ENCODE peak calls at places on chromosomes 16 and 17, in four cellular contexts. O is A549, Z is adrenal gland, N is astrocyte of the spinal cord. G is an unnamed sample.

GRCh38 chr17:8556074-8556473 is 74.5 kb downstream of the MYH10 start:
- DNase-seq in O (no peak), Z (no peak), N (no peak), G (peak)

GRCh38 chr17:32627233-32628008 is 140.6 kb downstream of the CDK5R1 start:
- DNase-seq in O (no peak), Z (peak), N (peak), G (peak)

GRCh38 chr16:65176603-65177002 is 54.7 kb upstream of the CDH11 start:
- DNase-seq in O (no peak), Z (peak), N (peak), G (no peak)

GRCh38 chr17:76161619-76162222 is 20.7 kb upstream of the FOXJ1 start:
- DNase-seq in O (no peak), Z (no peak), N (no peak), G (no peak)

GRCh38 chr17:40963838-40964237 is 2.9 kb downstream of the KRT39 start:
- DNase-seq in O (peak), Z (no peak), N (no peak), G (peak)

GRCh38 chr16:65547799-65548446 is 426.1 kb upstream of the CDH11 start:
- DNase-seq in O (no peak), Z (no peak), N (peak), G (peak)

GRCh38 chr17:28370035-28370743 is at the start of gene VTN:
- DNase-seq in O (peak), Z (peak), N (no peak), G (no peak)

GRCh38 chr17:57357392-57357784 is 101.1 kb downstream of the MSI2 start:
- DNase-seq in O (no peak), Z (peak), N (peak), G (peak)

GRCh38 chr17:81960130-81960958 is 643 bp downstream of the NOTUM start:
- DNase-seq in O (no peak), Z (no peak), N (no peak), G (no peak)

GRCh38 chr16:84617631-84618427 is at the start of gene COTL1:
- DNase-seq in O (peak), Z (peak), N (peak), G (peak)

GRCh38 chr16:84617068-84617630 is 729 bp downstream of the COTL1 start:
- DNase-seq in O (no peak), Z (no peak), N (peak), G (peak)

GRCh38 chr16:84619103-84619460 is 1.2 kb upstream of the COTL1 start:
- DNase-seq in O (no peak), Z (no peak), N (no peak), G (no peak)

GRCh38 chr16:84616515-84616914 is 1.4 kb downstream of the COTL1 start:
- DNase-seq in O (no peak), Z (no peak), N (peak), G (peak)

GRCh38 chr16:84618428-84619102 is 687 bp upstream of the COTL1 start:
- DNase-seq in O (peak), Z (peak), N (peak), G (peak)
- TF ChIP-seq CTCF in O (no peak), Z (no peak), N (no peak), G (peak)

GRCh38 chr17:21288581-21289017 is 4.1 kb downstream of the MAP2K3 start:
- DNase-seq in O (no peak), Z (no peak), N (no peak), G (no peak)

GRCh38 chr17:21291357-21291756 is 6.8 kb downstream of the MAP2K3 start:
- DNase-seq in O (no peak), Z (peak), N (no peak), G (no peak)

GRCh38 chr17:21289175-21289901 is 4.8 kb downstream of the MAP2K3 start:
- DNase-seq in O (no peak), Z (no peak), N (no peak), G (no peak)

GRCh38 chr17:21291862-21292261 is 7.4 kb downstream of the MAP2K3 start:
- DNase-seq in O (no peak), Z (no peak), N (no peak), G (no peak)

DNA sequence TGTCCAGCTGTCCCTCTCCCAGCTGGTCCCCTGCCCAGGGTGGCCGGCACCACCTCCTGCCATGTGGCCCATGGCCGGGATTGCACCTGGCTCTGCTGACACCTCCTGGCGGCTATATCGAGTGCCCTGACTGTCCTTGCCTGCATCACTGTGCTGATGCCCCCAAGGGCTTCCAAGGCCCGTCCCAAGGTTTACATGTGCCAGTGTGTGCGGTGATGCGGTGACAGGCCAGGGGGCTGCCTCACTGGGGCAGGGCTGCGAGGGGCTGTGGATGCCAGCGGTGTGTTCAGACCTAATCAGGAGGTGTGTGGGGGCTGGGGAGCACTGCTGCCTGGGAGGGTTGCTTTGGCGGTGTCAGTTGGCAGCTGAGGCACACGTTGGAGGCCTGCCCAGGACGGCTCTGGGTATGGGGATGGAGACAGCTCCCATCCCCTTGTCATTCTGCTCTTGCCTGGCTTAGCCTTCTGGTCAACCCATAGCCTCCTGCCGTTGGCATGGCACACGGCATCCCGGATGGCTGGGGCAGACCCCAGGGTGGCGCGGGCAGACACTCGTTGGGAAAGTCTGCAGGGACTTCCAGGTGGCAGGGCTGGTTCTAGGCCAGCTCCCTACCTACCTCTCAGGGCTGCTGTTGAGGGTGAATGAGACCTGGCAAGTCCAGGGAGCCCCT is 5.5 kb downstream of the MAP2K3 start:
- DNase-seq in O (no peak), Z (peak), N (no peak), G (no peak)
- H3K4me3 ChIP-seq in O (no peak), Z (no peak), N (no peak), G (no peak)

GRCh38 chr16:54816471-54816870 is 114.2 kb upstream of the IRX5 start:
- DNase-seq in O (no peak), Z (no peak), N (no peak), G (no peak)

GRCh38 chr16:54815177-54815576 is 115.5 kb upstream of the IRX5 start:
- DNase-seq in O (no peak), Z (no peak), N (no peak), G (no peak)

GRCh38 chr16:54808890-54809289 is 121.8 kb upstream of the IRX5 start:
- DNase-seq in O (no peak), Z (no peak), N (no peak), G (no peak)

GRCh38 chr16:54813778-54814177 is 116.9 kb upstream of the IRX5 start:
- DNase-seq in O (no peak), Z (no peak), N (no peak), G (no peak)

GRCh38 chr16:54812229-54812628 is 118.4 kb upstream of the IRX5 start:
- DNase-seq in O (no peak), Z (no peak), N (peak), G (peak)
- TF ChIP-seq CTCF in O (peak), Z (no peak), N (no peak), G (peak)

GRCh38 chr17:45949755-45950320 is 49.2 kb upstream of the STH start:
- DNase-seq in O (no peak), Z (no peak), N (no peak), G (no peak)

GRCh38 chr17:45952814-45953320 is 46.2 kb upstream of the STH start:
- DNase-seq in O (no peak), Z (no peak), N (no peak), G (no peak)

GRCh38 chr17:45951941-45952340 is 47.1 kb upstream of the STH start:
- DNase-seq in O (no peak), Z (no peak), N (no peak), G (no peak)

GRCh38 chr17:45950888-45951287 is 48.2 kb upstream of the STH start:
- DNase-seq in O (no peak), Z (no peak), N (no peak), G (no peak)

GRCh38 chr17:45951403-45951802 is 47.6 kb upstream of the STH start:
- DNase-seq in O (no peak), Z (no peak), N (no peak), G (no peak)
- H3K4me3 ChIP-seq in O (no peak), Z (no peak), N (no peak), G (no peak)

DNA sequence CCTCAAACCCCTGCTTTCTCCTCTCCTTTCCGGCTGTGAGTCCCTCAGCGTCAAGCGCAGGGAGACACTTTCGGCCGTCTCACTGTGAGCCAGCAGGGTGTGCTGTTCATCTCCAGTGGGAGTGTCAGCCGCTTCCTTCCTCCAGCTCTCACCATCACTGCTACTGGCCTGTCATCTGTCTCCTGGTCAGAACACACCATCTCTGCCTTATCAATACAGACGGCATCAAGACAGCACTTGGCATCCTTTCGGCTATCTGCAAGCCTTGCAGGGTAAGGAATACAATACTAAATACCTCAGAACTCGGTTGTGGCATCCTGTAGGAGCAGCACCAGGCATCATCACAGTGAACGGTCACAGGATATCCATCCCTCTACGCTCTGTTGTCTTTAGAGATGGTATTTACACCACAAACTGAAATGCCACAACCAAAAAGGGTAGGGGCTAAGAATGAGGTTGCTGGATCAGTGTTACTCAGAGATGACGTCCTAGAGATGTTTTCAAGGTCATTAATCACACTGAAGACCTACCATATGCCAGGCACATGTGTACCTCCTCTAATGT is 20.7 kb upstream of the CMTM4 start:
- DNase-seq in O (no peak), Z (peak), N (peak), G (peak)
- TF ChIP-seq CTCF in O (peak), Z (peak), N (peak), G (peak)

GRCh38 chr17:73657473-73658116 is 13.3 kb upstream of the SDK2 start:
- DNase-seq in O (peak), Z (peak), N (no peak), G (peak)

GRCh38 chr17:73653810-73654209 is 9.6 kb upstream of the SDK2 start:
- DNase-seq in O (no peak), Z (no peak), N (no peak), G (no peak)

GRCh38 chr17:73652886-73653480 is 8.7 kb upstream of the SDK2 start:
- DNase-seq in O (no peak), Z (no peak), N (no peak), G (no peak)

GRCh38 chr17:73650617-73651200 is 6.5 kb upstream of the SDK2 start:
- DNase-seq in O (no peak), Z (no peak), N (no peak), G (no peak)

DNA sequence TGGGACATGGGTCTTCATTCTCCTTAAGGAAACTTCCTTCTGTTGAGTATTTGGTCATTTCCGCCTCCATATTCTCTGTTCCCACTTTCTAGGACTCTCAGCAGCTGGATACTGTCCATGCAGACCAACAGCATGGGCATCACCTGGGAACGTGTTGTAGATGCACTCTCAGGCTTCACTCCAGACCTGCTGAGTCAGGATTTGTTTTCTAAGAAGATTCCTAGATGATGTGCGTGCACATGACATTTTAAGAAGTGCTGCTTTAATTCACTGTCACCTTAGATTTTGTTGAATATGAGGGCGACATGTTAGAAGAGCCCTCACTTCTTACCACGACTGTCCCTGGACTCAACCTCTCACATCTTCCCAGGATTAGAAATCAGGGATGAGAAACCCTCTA is 10.0 kb upstream of the SDK2 start:
- DNase-seq in O (no peak), Z (no peak), N (no peak), G (no peak)
- H3K4me3 ChIP-seq in O (no peak), Z (no peak), N (no peak), G (no peak)

GRCh38 chr16:48911700-48912099 is 301.7 kb upstream of the N4BP1 start:
- DNase-seq in O (no peak), Z (no peak), N (no peak), G (peak)
- TF ChIP-seq CTCF in O (no peak), Z (no peak), N (no peak), G (peak)

DNA sequence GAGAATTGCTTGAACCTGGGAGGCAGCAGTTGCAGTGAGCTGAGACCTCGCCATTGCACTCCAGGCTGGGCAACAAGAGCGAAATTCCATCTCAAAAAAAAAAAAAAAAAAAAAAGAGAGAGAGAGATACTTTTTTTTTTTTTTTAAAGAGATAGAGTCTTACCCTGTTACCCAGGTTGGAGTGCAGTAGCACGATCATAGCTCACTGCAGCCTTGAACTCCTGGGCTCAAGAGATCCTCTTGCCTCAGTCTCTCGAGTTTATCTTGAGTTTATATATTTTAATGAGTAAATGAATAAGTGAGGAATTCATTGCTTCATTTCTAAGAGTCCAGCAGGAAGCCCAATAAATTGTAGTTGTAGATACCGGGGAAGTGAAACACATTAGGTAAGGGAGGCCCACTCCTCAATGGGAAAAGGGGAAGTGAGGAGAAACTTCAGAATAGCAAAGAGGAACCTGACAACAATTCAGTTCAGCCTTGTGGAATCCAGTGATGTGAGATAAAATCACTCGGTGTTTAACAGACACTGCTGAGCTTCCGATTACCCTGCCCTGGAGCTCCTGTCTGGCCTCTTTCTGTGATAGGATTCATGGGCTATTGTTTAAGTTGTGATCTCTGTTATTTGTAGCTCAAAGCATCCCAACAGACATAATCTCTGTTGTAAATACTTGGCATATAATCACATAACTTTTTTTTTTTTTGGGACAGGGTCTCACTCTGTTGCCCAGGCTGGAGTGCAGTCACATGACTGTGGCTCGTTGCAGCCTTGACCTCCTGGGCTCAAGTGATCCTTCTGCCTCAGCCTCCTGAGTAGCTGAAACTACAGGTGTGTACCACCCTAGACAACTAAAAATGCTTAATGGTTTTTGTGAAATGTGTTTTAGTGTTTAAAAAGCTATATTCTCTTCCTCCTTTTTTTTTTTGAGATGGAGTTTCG is 15.8 kb upstream of the ITGAM start:
- DNase-seq in O (no peak), Z (no peak), N (no peak), G (no peak)
- H3K4me3 ChIP-seq in O (no peak), Z (no peak), N (no peak), G (no peak)

G was measured in epithelial cell of esophagus.